ENCODE peak calls at places on chromosomes 11 and 22, in nine cellular contexts. Z is Peyer's patch, V is body of pancreas, A is colonic mucosa, Y is GM23338, C is stomach, F is prostate gland, P is lower lobe of right lung, L is psoas muscle. W is an unnamed sample.

GRCh38 chr11:6686006-6686405 is 2.9 kb upstream of the MRPL17 start:
- DNase-seq in F (no peak), V (no peak), Z (no peak), C (no peak), Y (no peak), P (no peak), L (no peak), A (no peak), W (no peak)

GRCh38 chr22:20128902-20129746 is 2.5 kb upstream of the ZDHHC8 start:
- DNase-seq in A (peak; percentile 35), F (no peak), C (peak; percentile 37), Z (peak; percentile 61), P (no peak), V (peak; percentile 38), Y (peak; percentile 78), L (no peak), W (peak; percentile 46)

GRCh38 chr22:48277868-48278581 is 1515.6 kb downstream of the TBC1D22A start:
- DNase-seq in Y (no peak), V (no peak), F (peak; percentile 51), A (peak; percentile 54), Z (no peak), L (no peak), C (no peak), P (no peak), W (no peak)

GRCh38 chr11:34948721-34949120 is 32.3 kb downstream of the PDHX start:
- DNase-seq in L (no peak), P (no peak), V (no peak), Y (no peak), C (no peak), F (no peak), Z (no peak), A (no peak), W (no peak)

GRCh38 chr22:24060375-24060788 is 49.3 kb downstream of the CABIN1 start:
- DNase-seq in V (peak; percentile 32), P (no peak), C (peak; percentile 45), L (no peak), F (peak; percentile 51), A (no peak), Y (no peak), Z (no peak), W (no peak)

GRCh38 chr22:46172522-46172921 is 22.2 kb downstream of the PPARA start:
- DNase-seq in V (no peak), F (no peak), A (no peak), P (no peak), L (peak; percentile 29), Y (no peak), C (no peak), Z (no peak), W (no peak)

GRCh38 chr11:124799384-124800225 is 601 bp downstream of the MSANTD2 start:
- DNase-seq in A (peak; percentile 52), C (peak; percentile 28), F (peak; percentile 9), Y (peak; percentile 65), L (peak; percentile 35), Z (peak; percentile 57), P (peak; percentile 63), V (peak; percentile 23), W (peak; percentile 20)

GRCh38 chr11:3959015-3959917 is 103.8 kb downstream of the STIM1 start:
- DNase-seq in Z (no peak), C (no peak), A (no peak), P (no peak), L (no peak), V (no peak), F (no peak), Y (peak; percentile 76), W (peak; percentile 24)

GRCh38 chr22:38214248-38215056 is 12.7 kb downstream of the MAFF start:
- DNase-seq in V (peak; percentile 61), F (peak; percentile 42), P (peak; percentile 83), L (peak; percentile 72), A (peak; percentile 77), C (peak; percentile 63), Z (peak; percentile 87), Y (peak; percentile 92), W (peak; percentile 77)

GRCh38 chr11:17924713-17925112 is 88.1 kb downstream of the SERGEF start:
- DNase-seq in A (no peak), Y (no peak), Z (no peak), V (no peak), C (no peak), P (no peak), F (no peak), L (no peak), W (no peak)

GRCh38 chr11:72015511-72016061 is 16.9 kb downstream of the IL18BP start:
- DNase-seq in Y (peak; percentile 50), F (no peak), Z (no peak), P (no peak), A (no peak), V (no peak), L (no peak), C (no peak), W (no peak)

GRCh38 chr11:14480716-14481115 is 18.9 kb downstream of the COPB1 start:
- DNase-seq in F (no peak), A (no peak), Y (no peak), L (no peak), V (no peak), Z (no peak), P (no peak), C (no peak), W (no peak)

GRCh38 chr11:12695878-12696277 is 21.7 kb downstream of the TEAD1 start:
- DNase-seq in C (no peak), L (no peak), V (no peak), Z (no peak), P (no peak), A (no peak), F (no peak), Y (no peak), W (no peak)
- H3K4me1 ChIP-seq in C (peaks cover 66% of the 10 kb centered on the region), L (peaks cover 88% of the 10 kb centered on the region), V (peaks cover 59% of the 10 kb centered on the region), Z (peaks cover 41% of the 10 kb centered on the region), P (peaks cover 60% of the 10 kb centered on the region), A (peaks cover 9% of the 10 kb centered on the region), F (peaks cover 29% of the 10 kb centered on the region), Y (peaks cover 86% of the 10 kb centered on the region), W (peaks cover 13% of the 10 kb centered on the region)

GRCh38 chr22:49883294-49883640 is 29.6 kb downstream of the ZBED4 start:
- DNase-seq in Z (no peak), F (no peak), L (no peak), V (no peak), P (no peak), Y (no peak), C (no peak), A (no peak), W (no peak)

GRCh38 chr22:49882519-49883293 is 29.1 kb downstream of the ZBED4 start:
- DNase-seq in L (no peak), P (no peak), A (no peak), F (no peak), Z (no peak), C (no peak), Y (no peak), V (no peak), W (no peak)

GRCh38 chr22:49879871-49880270 is 26.2 kb downstream of the ZBED4 start:
- DNase-seq in A (no peak), Z (no peak), V (no peak), Y (no peak), F (no peak), C (no peak), L (no peak), P (no peak), W (no peak)

GRCh38 chr22:49880281-49880680 is 26.6 kb downstream of the ZBED4 start:
- DNase-seq in P (no peak), A (no peak), Y (peak; percentile 57), Z (peak; percentile 68), C (no peak), F (no peak), L (no peak), V (no peak), W (no peak)

DNA sequence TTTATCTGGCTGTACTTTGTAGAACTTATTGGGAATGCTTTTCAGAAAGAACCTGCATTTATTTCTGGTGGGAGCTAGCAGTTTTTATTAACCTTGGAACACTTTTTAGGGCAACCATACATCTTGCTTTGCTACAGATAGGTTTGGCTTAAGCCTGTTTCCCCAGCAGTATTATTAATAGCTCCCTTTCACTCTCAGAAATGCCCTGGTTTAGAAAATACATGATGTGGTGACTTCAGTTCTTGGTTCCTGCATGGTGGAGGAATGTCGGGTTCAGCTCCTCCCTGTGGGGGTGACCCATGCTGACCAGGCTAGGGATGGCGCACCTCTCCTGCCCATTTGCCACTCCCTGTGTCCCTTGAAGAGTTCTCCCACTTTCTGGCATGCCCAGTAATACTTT is 28.2 kb downstream of the ZBED4 start:
- DNase-seq in Z (no peak), L (no peak), P (no peak), V (no peak), C (no peak), A (no peak), F (no peak), Y (no peak), W (no peak)
- H3K36me3 ChIP-seq in Z (no peaks in the 10 kb centered on the region), L (peaks cover 34% of the 10 kb centered on the region), P (peaks cover 37% of the 10 kb centered on the region), V (peaks cover 12% of the 10 kb centered on the region), C (peaks cover 37% of the 10 kb centered on the region), A (no peaks in the 10 kb centered on the region), F (no peaks in the 10 kb centered on the region), Y (no peaks in the 10 kb centered on the region), W (peaks cover 17% of the 10 kb centered on the region)

GRCh38 chr11:45155627-45156180 is 9.3 kb downstream of the PRDM11 start:
- DNase-seq in P (no peak), V (no peak), Z (no peak), A (no peak), L (no peak), Y (no peak), F (no peak), C (no peak), W (no peak)
- H3K4me1 ChIP-seq in P (peaks cover 22% of the 10 kb centered on the region), V (peaks cover 18% of the 10 kb centered on the region), Z (peaks cover 41% of the 10 kb centered on the region), A (no peaks in the 10 kb centered on the region), L (peaks cover 17% of the 10 kb centered on the region), Y (no peaks in the 10 kb centered on the region), F (peaks cover 6% of the 10 kb centered on the region), C (peaks cover 75% of the 10 kb centered on the region), W (peaks cover 7% of the 10 kb centered on the region)

DNA sequence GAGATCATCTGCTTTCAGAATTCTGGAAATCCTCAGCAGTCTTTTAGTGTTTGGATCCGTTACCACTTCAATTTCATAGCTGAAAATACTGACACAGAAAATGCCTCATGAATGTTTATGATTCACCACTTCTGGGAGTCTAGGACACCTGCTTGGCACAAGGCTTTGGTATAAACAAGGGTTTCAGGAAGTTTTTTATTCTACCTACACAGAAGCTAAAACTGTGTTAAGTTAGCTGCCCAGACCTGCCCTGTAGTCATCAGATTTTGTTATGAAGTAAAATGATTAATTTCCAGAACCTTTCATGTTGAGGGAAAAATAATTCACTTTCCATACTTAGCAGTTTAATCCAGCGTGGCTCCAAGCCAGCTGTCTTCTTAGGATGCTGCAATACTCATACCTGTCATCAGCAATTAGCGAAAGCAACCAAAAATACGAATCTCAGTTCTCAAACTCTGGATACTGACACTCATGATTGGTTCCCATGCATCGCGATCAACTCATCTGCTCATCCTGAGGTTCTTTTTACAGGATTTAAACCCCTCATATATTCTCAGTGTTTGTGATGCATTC is 458.5 kb upstream of the CCDC90B start:
- DNase-seq in P (no peak), L (no peak), Y (no peak), V (no peak), Z (no peak), C (no peak), F (no peak), A (no peak), W (no peak)
- H3K36me3 ChIP-seq in P (no peaks in the 10 kb centered on the region), L (no peaks in the 10 kb centered on the region), Y (no peaks in the 10 kb centered on the region), V (no peaks in the 10 kb centered on the region), Z (no peaks in the 10 kb centered on the region), C (no peaks in the 10 kb centered on the region), F (no peaks in the 10 kb centered on the region), A (no peaks in the 10 kb centered on the region), W (no peaks in the 10 kb centered on the region)

W was measured in small intestine.